ENCODE peak calls at places on chromosome 19, in eight cellular contexts. G is fibroblast of pulmonary artery, C is heart right ventricle, Z is cardiac muscle cell, P is thoracic aorta, H is fibroblast of lung, M is BJ, W is ascending aorta. F is an unnamed sample.

GRCh38 chr19:8030906-8031305 is 21.7 kb upstream of the CCL25 start:
- DNase-seq in G (no peak), C (no peak), Z (no peak), P (no peak), H (no peak), M (no peak), W (no peak), F (no peak)

GRCh38 chr19:55113570-55114039 is 3.8 kb downstream of the PPP1R12C start:
- DNase-seq in G (peak), C (peak), Z (peak), P (peak), H (peak), M (peak), W (peak), F (no peak)

GRCh38 chr19:45798995-45799517 is 6.4 kb upstream of the DMWD start:
- DNase-seq in G (peak), C (peak), Z (peak), P (no peak), H (peak), M (no peak), W (no peak), F (no peak)

GRCh38 chr19:1133471-1133929 is 29.7 kb downstream of the GPX4 start:
- DNase-seq in G (no peak), C (no peak), Z (peak), P (no peak), H (no peak), M (no peak), W (no peak), F (peak)

GRCh38 chr19:4060621-4061177 is 6.0 kb downstream of the ZBTB7A start:
- DNase-seq in G (no peak), C (no peak), Z (no peak), P (no peak), H (no peak), M (no peak), W (no peak), F (no peak)

GRCh38 chr19:46571495-46571894 is 29.6 kb upstream of the CALM3 start:
- DNase-seq in G (peak), C (no peak), Z (peak), P (no peak), H (no peak), M (no peak), W (no peak), F (no peak)

GRCh38 chr19:6047741-6048231 is 62.5 kb downstream of the RFX2 start:
- DNase-seq in G (peak), C (no peak), Z (peak), P (no peak), H (peak), M (no peak), W (no peak), F (no peak)

GRCh38 chr19:30070198-30070969 is 128.3 kb downstream of the URI1 start:
- DNase-seq in G (no peak), C (no peak), Z (no peak), P (no peak), H (no peak), M (no peak), W (no peak), F (no peak)

GRCh38 chr19:53883231-53883661 is 1.2 kb downstream of the PRKCG start:
- DNase-seq in G (no peak), C (no peak), Z (no peak), P (no peak), H (no peak), M (no peak), W (no peak), F (no peak)

GRCh38 chr19:40771101-40771539 is 4.2 kb upstream of the MIA start:
- DNase-seq in G (no peak), C (no peak), Z (no peak), P (no peak), H (no peak), M (no peak), W (no peak), F (no peak)

GRCh38 chr19:7637374-7638256 is 705 bp downstream of the STXBP2 start:
- DNase-seq in G (peak), C (no peak), Z (peak), P (no peak), H (no peak), M (no peak), W (no peak), F (no peak)

GRCh38 chr19:38059897-38060296 is 152.9 kb downstream of the SIPA1L3 start:
- DNase-seq in G (peak), C (no peak), Z (peak), P (no peak), H (no peak), M (no peak), W (no peak), F (peak)

GRCh38 chr19:33545209-33545981 is 23.8 kb upstream of the PEPD start:
- DNase-seq in G (no peak), C (no peak), Z (no peak), P (no peak), H (no peak), M (no peak), W (no peak), F (no peak)

GRCh38 chr19:5826531-5827341 is 12.8 kb downstream of the FUT6 start:
- DNase-seq in G (peak), C (peak), Z (peak), P (no peak), H (no peak), M (no peak), W (no peak), F (no peak)

GRCh38 chr19:42242071-42242511 is 311 bp downstream of the GSK3A start:
- DNase-seq in G (no peak), C (no peak), Z (peak), P (no peak), H (no peak), M (no peak), W (no peak), F (no peak)

GRCh38 chr19:41893899-41894298 is 10.9 kb downstream of the ARHGEF1 start:
- DNase-seq in G (no peak), C (no peak), Z (peak), P (no peak), H (no peak), M (no peak), W (no peak), F (no peak)

GRCh38 chr19:13149628-13150186 is 468 bp downstream of the STX10 start:
- DNase-seq in G (peak), C (peak), Z (peak), P (no peak), H (peak), M (no peak), W (peak), F (no peak)

GRCh38 chr19:4390862-4391693 is 9.3 kb downstream of the SH3GL1 start:
- DNase-seq in G (no peak), C (no peak), Z (peak), P (no peak), H (peak), M (no peak), W (no peak), F (no peak)

GRCh38 chr19:50638576-50638975 is 1.1 kb downstream of the SYT3 start:
- DNase-seq in G (no peak), C (no peak), Z (no peak), P (no peak), H (no peak), M (no peak), W (no peak), F (no peak)

GRCh38 chr19:44002566-44003460 is at the start of gene ZNF230:
- DNase-seq in G (peak), C (peak), Z (peak), P (peak), H (peak), M (peak), W (peak), F (peak)

GRCh38 chr19:46016426-46017094 is 6.3 kb downstream of the PGLYRP1 start:
- DNase-seq in G (peak), C (peak), Z (peak), P (no peak), H (peak), M (no peak), W (no peak), F (no peak)

GRCh38 chr19:40235238-40236025 is 8.9 kb upstream of the CCNP start:
- DNase-seq in G (no peak), C (no peak), Z (no peak), P (no peak), H (no peak), M (no peak), W (no peak), F (no peak)

GRCh38 chr19:33826521-33826920 is 29.9 kb downstream of the KCTD15 start:
- DNase-seq in G (no peak), C (no peak), Z (no peak), P (no peak), H (no peak), M (no peak), W (no peak), F (no peak)

GRCh38 chr19:42553292-42554045 is 25.2 kb upstream of the CEACAM1 start:
- DNase-seq in G (peak), C (peak), Z (peak), P (no peak), H (peak), M (peak), W (no peak), F (no peak)

GRCh38 chr19:6030214-6030507 is 52.2 kb upstream of the RANBP3 start:
- DNase-seq in G (peak), C (no peak), Z (peak), P (no peak), H (peak), M (no peak), W (no peak), F (no peak)

GRCh38 chr19:6945733-6946132 is 58.4 kb downstream of the ADGRE1 start:
- DNase-seq in G (no peak), C (no peak), Z (no peak), P (no peak), H (no peak), M (no peak), W (no peak), F (no peak)

GRCh38 chr19:38005224-38005614 is 98.2 kb downstream of the SIPA1L3 start:
- DNase-seq in G (no peak), C (no peak), Z (no peak), P (no peak), H (no peak), M (no peak), W (no peak), F (no peak)

GRCh38 chr19:33507021-33507956 is 14.3 kb downstream of the PEPD start:
- DNase-seq in G (no peak), C (no peak), Z (peak), P (no peak), H (peak), M (no peak), W (no peak), F (no peak)

GRCh38 chr19:33459220-33459619 is 62.4 kb downstream of the PEPD start:
- DNase-seq in G (no peak), C (no peak), Z (no peak), P (no peak), H (no peak), M (no peak), W (no peak), F (no peak)

GRCh38 chr19:50974702-50975555 is 5.5 kb upstream of the KLK6 start:
- DNase-seq in G (no peak), C (no peak), Z (no peak), P (no peak), H (no peak), M (no peak), W (no peak), F (no peak)

GRCh38 chr19:43700368-43701015 is 15.4 kb upstream of the IRGC start:
- DNase-seq in G (peak), C (peak), Z (peak), P (no peak), H (peak), M (peak), W (no peak), F (no peak)

GRCh38 chr19:47713046-47714021 is at the start of gene EHD2:
- DNase-seq in G (peak), C (peak), Z (peak), P (no peak), H (peak), M (no peak), W (no peak), F (no peak)

GRCh38 chr19:49335071-49335783 is at the start of gene CD37:
- DNase-seq in G (no peak), C (no peak), Z (no peak), P (no peak), H (no peak), M (no peak), W (no peak), F (no peak)

GRCh38 chr19:17043744-17044143 is 17.1 kb upstream of the CPAMD8 start:
- DNase-seq in G (no peak), C (no peak), Z (no peak), P (no peak), H (no peak), M (no peak), W (no peak), F (no peak)
- H3K4me3 ChIP-seq in G (no peak), C (no peak), Z (no peak), P (no peak), H (no peak), M (no peak), W (no peak), F (no peak)

GRCh38 chr19:2495651-2496316 is 19.9 kb downstream of the GADD45B start:
- DNase-seq in G (no peak), C (peak), Z (peak), P (no peak), H (no peak), M (no peak), W (no peak), F (no peak)

GRCh38 chr19:2494084-2494446 is 18.1 kb downstream of the GADD45B start:
- DNase-seq in G (peak), C (no peak), Z (peak), P (no peak), H (peak), M (no peak), W (no peak), F (no peak)

GRCh38 chr19:2495130-2495641 is 19.3 kb downstream of the GADD45B start:
- DNase-seq in G (peak), C (peak), Z (peak), P (peak), H (peak), M (no peak), W (peak), F (no peak)

GRCh38 chr19:2492870-2493269 is 16.9 kb downstream of the GADD45B start:
- DNase-seq in G (no peak), C (no peak), Z (no peak), P (no peak), H (no peak), M (no peak), W (no peak), F (no peak)

DNA sequence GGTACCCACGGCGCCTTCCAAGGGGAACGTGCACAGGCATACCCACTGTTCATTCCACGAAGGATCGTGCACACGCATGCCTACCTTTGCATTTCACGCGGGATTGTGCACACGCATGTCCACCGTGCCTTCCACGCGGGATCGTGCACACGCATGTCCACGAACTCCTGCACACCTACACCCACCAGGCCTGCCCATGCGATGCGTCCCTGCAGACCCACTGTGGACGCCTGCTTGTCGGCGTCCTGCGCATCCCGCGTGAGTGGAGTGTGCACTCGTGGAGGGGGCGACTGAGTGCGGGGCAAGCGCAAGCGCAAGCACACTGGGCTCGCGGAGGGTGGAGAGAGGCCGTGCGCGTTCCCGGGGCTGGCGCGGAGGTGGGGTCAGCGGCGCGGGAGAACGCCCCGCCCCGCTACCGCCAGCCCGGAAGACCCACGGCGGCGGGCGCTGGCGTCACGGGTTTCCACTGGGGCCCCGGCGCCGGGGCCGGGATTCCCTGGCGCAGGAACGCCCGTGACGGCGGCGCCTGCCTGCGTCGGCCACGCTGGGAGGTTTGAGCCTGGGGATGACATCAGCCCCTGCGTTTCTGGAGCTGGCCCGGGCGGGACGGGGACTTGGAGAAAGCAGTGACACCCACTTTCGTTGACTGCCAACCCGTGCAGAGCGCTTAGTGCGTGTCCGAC is 18.7 kb downstream of the GADD45B start:
- DNase-seq in G (peak), C (peak), Z (peak), P (peak), H (peak), M (no peak), W (peak), F (no peak)
- TF ChIP-seq CTCF in G (no peak), C (no peak), Z (no peak), P (no peak), H (no peak), M (no peak), W (no peak), F (no peak)

GRCh38 chr19:14404322-14404721 is 14.8 kb downstream of the DDX39A start:
- DNase-seq in G (no peak), C (no peak), Z (no peak), P (no peak), H (no peak), M (no peak), W (no peak), F (no peak)

GRCh38 chr19:14407889-14408640 is 11.1 kb downstream of the DDX39A start:
- DNase-seq in G (no peak), C (no peak), Z (no peak), P (no peak), H (no peak), M (no peak), W (no peak), F (no peak)

GRCh38 chr19:14406645-14407331 is 12.4 kb downstream of the DDX39A start:
- DNase-seq in G (no peak), C (no peak), Z (no peak), P (no peak), H (no peak), M (no peak), W (no peak), F (no peak)

GRCh38 chr19:14405758-14406644 is 13.1 kb downstream of the DDX39A start:
- DNase-seq in G (peak), C (peak), Z (peak), P (no peak), H (peak), M (no peak), W (peak), F (peak)

GRCh38 chr19:14405380-14405757 is 13.8 kb downstream of the DDX39A start:
- DNase-seq in G (no peak), C (no peak), Z (no peak), P (no peak), H (no peak), M (no peak), W (no peak), F (no peak)
- H3K4me3 ChIP-seq in G (no peak), C (peak), Z (no peak), P (no peak), H (no peak), M (no peak), W (no peak), F (no peak)

GRCh38 chr19:19137556-19138109 is 645 bp downstream of the TMEM161A start:
- DNase-seq in G (peak), C (no peak), Z (peak), P (no peak), H (no peak), M (no peak), W (no peak), F (no peak)

GRCh38 chr19:19140476-19140875 is 2.2 kb upstream of the TMEM161A start:
- DNase-seq in G (no peak), C (no peak), Z (peak), P (no peak), H (peak), M (no peak), W (no peak), F (no peak)

GRCh38 chr19:19142347-19142746 is 4.1 kb upstream of the TMEM161A start:
- DNase-seq in G (no peak), C (no peak), Z (no peak), P (no peak), H (no peak), M (no peak), W (no peak), F (no peak)

GRCh38 chr19:19138110-19138981 is at the start of gene TMEM161A:
- DNase-seq in G (peak), C (peak), Z (peak), P (peak), H (peak), M (peak), W (peak), F (peak)

DNA sequence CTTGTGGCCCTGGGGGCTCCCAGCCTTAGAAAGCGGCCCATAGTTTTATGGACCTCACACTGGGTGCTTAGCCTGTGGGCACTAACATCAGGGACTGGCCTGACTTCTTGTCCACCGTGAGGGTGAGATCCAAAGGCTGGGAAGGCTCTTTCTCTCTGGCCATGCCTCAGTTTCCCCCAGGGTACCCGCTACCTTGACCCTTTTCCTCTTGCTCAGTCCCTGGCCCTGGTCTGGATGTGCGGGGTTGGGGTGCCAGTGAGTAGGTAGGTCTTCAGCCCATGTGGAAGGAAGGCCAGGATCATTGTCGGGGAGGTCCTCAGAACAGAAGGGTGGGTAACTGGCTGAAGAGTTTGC is 1.6 kb upstream of the TMEM161A start:
- DNase-seq in G (no peak), C (no peak), Z (no peak), P (no peak), H (no peak), M (no peak), W (no peak), F (no peak)
- TF ChIP-seq CTCF in G (no peak), C (no peak), Z (no peak), P (no peak), H (no peak), M (no peak), W (no peak), F (no peak)

GRCh38 chr19:35090160-35090794 is 25.3 kb upstream of the FXYD3 start:
- DNase-seq in G (peak), C (no peak), Z (peak), P (no peak), H (peak), M (no peak), W (no peak), F (no peak)
- H3K4me3 ChIP-seq in G (no peak), C (no peak), Z (no peak), P (no peak), H (no peak), M (no peak), W (no peak), F (no peak)

DNA sequence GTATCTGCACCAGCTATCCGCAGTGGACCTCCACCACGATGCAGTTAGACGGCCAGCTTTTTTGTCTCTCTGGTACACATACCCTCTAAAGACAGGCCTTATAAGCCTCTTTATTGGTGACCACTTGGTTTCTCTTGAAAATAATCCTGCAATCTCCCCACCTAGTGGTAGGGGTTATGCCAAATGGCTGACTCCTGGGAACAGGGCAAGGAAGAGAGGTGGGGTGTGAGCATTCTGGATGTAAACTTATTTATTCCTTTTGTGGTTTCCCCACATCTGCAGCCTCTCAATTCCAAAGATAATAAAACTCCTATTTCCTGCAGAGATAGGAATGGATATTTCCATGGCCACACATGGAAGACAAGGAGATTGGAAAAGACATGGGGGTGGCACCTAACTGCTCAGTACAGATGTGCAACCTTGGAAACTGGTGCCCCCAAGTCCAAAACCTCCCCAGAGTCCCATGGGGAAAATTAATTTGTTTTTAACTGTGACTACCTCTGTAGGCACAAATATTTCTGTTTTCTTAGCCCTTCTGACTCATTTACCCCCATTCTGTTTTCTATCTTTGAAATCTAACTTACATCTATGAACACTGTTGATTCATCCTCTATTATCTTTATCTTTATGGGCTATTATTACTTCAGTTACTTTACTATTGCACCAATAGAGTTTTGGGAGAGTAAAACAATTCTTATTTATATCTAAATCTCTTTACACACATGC is 112.7 kb upstream of the TSHZ3 start:
- DNase-seq in G (peak), C (no peak), Z (peak), P (no peak), H (peak), M (no peak), W (no peak), F (no peak)
- TF ChIP-seq CTCF in G (peak), C (no peak), Z (peak), P (no peak), H (peak), M (peak), W (no peak), F (no peak)

F was measured in GM12864.